ENCODE peak calls at places on chromosome 2, in seven cellular contexts. V is AG10803, J is endothelial cell of umbilical vein, I is prostate gland, R is psoas muscle, S is lower lobe of right lung, X is cardiac fibroblast. K is an unnamed sample.
A peak's percentile ranks its signal among the peaks of the same experiment; 100 is the strongest.

GRCh38 chr2:233436691-233437438 is 82.6 kb downstream of the DGKD start:
- DNase-seq in V (no peak), J (no peak), I (no peak), R (no peak), S (no peak), X (no peak), K (no peak)

GRCh38 chr2:218961229-218961628 is 1.8 kb downstream of the CDK5R2 start:
- DNase-seq in V (no peak), J (no peak), I (no peak), R (no peak), S (no peak), X (no peak), K (no peak)

GRCh38 chr2:83584674-83585073 is 874.4 kb downstream of the SUCLG1 start:
- DNase-seq in V (peak; percentile 81), J (peak; percentile 7), I (no peak), R (no peak), S (no peak), X (peak; percentile 8), K (no peak)

GRCh38 chr2:108988796-108989713 is at the start of gene EDAR:
- DNase-seq in V (no peak), J (peak; percentile 18), I (peak; percentile 66), R (no peak), S (no peak), X (peak; percentile 28), K (peak; percentile 7)

GRCh38 chr2:163919717-163920116 is 183.9 kb upstream of the FIGN start:
- DNase-seq in V (no peak), J (no peak), I (no peak), R (no peak), S (no peak), X (no peak), K (peak; percentile 1)

GRCh38 chr2:48529189-48529588 is 765 bp upstream of the STON1 start:
- DNase-seq in V (no peak), J (no peak), I (no peak), R (no peak), S (no peak), X (no peak), K (no peak)

GRCh38 chr2:62657752-62658151 is 47.8 kb upstream of the EHBP1 start:
- DNase-seq in V (no peak), J (no peak), I (no peak), R (no peak), S (no peak), X (no peak), K (no peak)

GRCh38 chr2:30226144-30227032 is 4.9 kb upstream of the LBH start:
- DNase-seq in V (peak; percentile 56), J (no peak), I (no peak), R (no peak), S (no peak), X (peak; percentile 85), K (peak; percentile 31)

GRCh38 chr2:174874081-174874480 is 109.8 kb upstream of the CHRNA1 start:
- DNase-seq in V (peak; percentile 61), J (peak; percentile 9), I (no peak), R (no peak), S (no peak), X (peak; percentile 49), K (peak; percentile 6)

GRCh38 chr2:113255140-113256070 is 23.3 kb downstream of the PAX8 start:
- DNase-seq in V (no peak), J (no peak), I (no peak), R (no peak), S (no peak), X (peak; percentile 46), K (no peak)

GRCh38 chr2:49831698-49832367 is 677.5 kb upstream of the FSHR start:
- DNase-seq in V (no peak), J (no peak), I (no peak), R (no peak), S (no peak), X (no peak), K (no peak)

GRCh38 chr2:55618649-55619055 is 1.2 kb upstream of the PPP4R3B start:
- DNase-seq in V (peak; percentile 52), J (peak; percentile 78), I (peak; percentile 40), R (peak; percentile 33), S (peak; percentile 54), X (peak; percentile 63), K (peak; percentile 60)

GRCh38 chr2:187215576-187216240 is 232.3 kb downstream of the CALCRL start:
- DNase-seq in V (peak; percentile 43), J (no peak), I (no peak), R (no peak), S (no peak), X (no peak), K (peak; percentile 45)

GRCh38 chr2:231483398-231484329 is 19.4 kb upstream of the NCL start:
- DNase-seq in V (peak; percentile 22), J (peak; percentile 44), I (no peak), R (peak; percentile 40), S (peak; percentile 59), X (peak; percentile 40), K (peak; percentile 11)

GRCh38 chr2:62203459-62203858 is 7.5 kb downstream of the B3GNT2 start:
- DNase-seq in V (no peak), J (no peak), I (no peak), R (no peak), S (no peak), X (no peak), K (no peak)

GRCh38 chr2:62293490-62294212 is 97.7 kb downstream of the B3GNT2 start:
- DNase-seq in V (no peak), J (peak; percentile 50), I (peak; percentile 83), R (peak; percentile 23), S (peak; percentile 90), X (peak; percentile 25), K (peak; percentile 23)

GRCh38 chr2:175282300-175282699 is 100.8 kb upstream of the ATP5MC3 start:
- DNase-seq in V (peak; percentile 33), J (peak; percentile 44), I (no peak), R (no peak), S (no peak), X (peak; percentile 54), K (peak; percentile 47)

GRCh38 chr2:204628926-204629661 is 83.8 kb downstream of the PARD3B start:
- DNase-seq in V (peak; percentile 11), J (peak; percentile 14), I (no peak), R (no peak), S (no peak), X (peak; percentile 15), K (peak; percentile 30)

GRCh38 chr2:157261199-157261782 is 3.8 kb downstream of the GALNT5 start:
- DNase-seq in V (peak; percentile 51), J (no peak), I (no peak), R (no peak), S (no peak), X (peak; percentile 46), K (peak; percentile 78)

DNA sequence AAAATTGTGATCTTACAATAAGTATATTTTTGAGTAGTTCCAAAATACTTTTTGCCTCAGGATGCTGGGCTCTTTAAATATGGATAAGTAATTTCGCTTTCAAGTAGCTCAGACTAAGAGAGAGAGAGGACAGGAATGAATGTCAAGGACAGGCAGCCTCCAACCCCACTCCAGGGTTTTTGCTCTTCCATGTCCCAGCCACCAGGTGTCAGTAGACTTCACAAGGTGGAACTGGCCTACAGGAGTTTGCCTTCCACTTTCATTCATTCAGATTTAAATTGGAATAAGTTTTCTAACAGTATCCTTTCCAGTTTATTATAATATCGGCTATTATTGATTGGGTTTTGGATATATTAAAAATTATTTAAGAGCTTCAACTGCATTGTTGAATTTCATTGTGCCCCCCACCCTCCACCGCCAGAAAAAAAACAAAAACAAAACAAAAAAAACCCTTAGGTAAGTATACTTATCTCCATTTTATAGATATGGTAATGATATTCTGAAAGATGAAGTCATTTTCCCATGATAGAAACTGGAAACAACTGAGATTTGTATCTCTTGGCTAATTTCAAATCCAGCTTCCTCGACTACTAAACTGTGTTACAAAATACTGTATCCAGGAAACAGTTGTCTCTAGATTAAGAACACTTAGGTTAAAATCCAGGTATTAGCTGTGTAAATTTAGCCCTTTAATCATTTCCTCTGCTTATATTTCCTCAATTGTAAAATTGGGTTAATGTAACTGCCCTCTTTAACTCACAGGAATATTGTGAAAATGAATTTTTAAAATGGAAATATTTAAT is 793.1 kb downstream of the ERBB4 start:
- DNase-seq in V (peak; percentile 50), J (peak; percentile 56), I (peak; percentile 22), R (peak; percentile 16), S (no peak), X (peak; percentile 71), K (peak; percentile 59)
- TF ChIP-seq CTCF in V (peak; percentile 94), J (peak; percentile 80), I (peak; percentile 37), R (peak; percentile 93), S (peak; percentile 83), X (peak; percentile 95), K (peak; percentile 96)

GRCh38 chr2:28399289-28399688 is 6.6 kb downstream of the FOSL2 start:
- DNase-seq in V (no peak), J (no peak), I (no peak), R (no peak), S (no peak), X (no peak), K (no peak)
- H3K4me3 ChIP-seq in V (peak overlapping the region; percentile 99), J (no peak overlapping the region), I (no peak overlapping the region), R (peak overlapping the region; percentile 100), S (no peak overlapping the region), X (no peak overlapping the region), K (no peak overlapping the region)

DNA sequence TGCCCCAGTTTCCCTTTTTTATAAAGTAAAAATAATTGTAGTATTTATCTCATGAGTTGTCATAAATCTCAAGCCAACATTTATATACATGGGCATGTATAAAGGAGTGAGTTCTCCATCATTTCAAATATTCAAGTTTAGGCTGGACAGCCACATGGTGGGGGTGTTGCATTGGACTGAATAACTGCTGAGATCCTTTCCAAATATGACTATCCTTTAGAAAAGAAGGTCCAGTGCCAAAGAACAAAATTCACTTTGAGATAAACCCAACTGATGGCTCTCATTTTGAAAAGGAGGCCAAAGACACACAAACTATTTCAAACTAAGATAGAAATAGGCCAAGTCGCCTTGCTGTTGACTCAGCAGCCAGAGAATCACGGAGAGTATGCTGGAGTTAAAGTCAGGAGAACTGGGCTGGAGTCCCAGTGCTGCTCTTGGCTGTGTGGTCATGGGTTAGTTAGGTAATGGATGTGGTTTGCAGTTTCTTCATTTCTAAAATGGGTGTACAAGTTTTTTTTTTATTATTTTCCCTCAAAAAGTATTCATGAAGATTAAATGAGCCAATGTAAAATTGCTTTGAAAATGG is 204.4 kb upstream of the LRATD1 start:
- DNase-seq in V (peak; percentile 89), J (no peak), I (peak; percentile 19), R (no peak), S (no peak), X (no peak), K (peak; percentile 86)
- TF ChIP-seq CTCF in V (peak; percentile 56), J (no peak), I (no peak), R (no peak), S (no peak), X (no peak), K (peak; percentile 37)

GRCh38 chr2:234565201-234565600 is 68.3 kb upstream of the ARL4C start:
- DNase-seq in V (peak; percentile 19), J (no peak), I (no peak), R (no peak), S (no peak), X (no peak), K (no peak)
- H3K4me3 ChIP-seq in V (no peak overlapping the region), J (no peak overlapping the region), I (no peak overlapping the region), R (no peak overlapping the region), S (no peak overlapping the region), X (no peak overlapping the region), K (no peak overlapping the region)

DNA sequence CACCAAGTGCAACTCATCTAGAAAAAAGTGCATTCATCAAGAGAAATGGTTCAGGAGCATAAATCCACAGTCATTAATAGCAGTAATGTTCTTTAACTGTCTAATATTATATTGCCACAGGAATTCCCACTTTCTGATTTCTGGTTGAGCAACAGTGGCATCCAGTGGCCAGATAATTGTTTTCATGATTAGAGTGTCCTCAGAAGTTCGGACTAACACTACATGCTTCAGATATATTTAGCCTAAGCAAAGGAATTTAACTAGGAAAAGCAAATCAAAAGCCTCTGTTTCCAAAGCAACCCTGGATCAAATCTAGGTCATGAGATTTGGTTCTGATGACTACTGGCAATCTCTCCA is 9.8 kb upstream of the ERBB4 start:
- DNase-seq in V (peak; percentile 41), J (peak; percentile 54), I (no peak), R (no peak), S (no peak), X (peak; percentile 57), K (peak; percentile 44)
- TF ChIP-seq CTCF in V (peak; percentile 58), J (peak; percentile 12), I (no peak), R (peak; percentile 53), S (peak; percentile 37), X (peak; percentile 29), K (peak; percentile 46)